ENCODE peak calls at places on chromosomes 3 and 15, in seven cellular contexts. B is EL; N is substantia nigra; O is activated CD4-positive, alpha-beta T cell treated with anti-CD3 and anti-CD28 coated beads, Interleukin-2, amount 50 U/mL, for 24 hours; J is NCI-H1105; T is stimulated activated CD4-positive, alpha-beta T cell treated with anti-CD3 and anti-CD28 coated beads, Interleukin-4, amount 100 ng/mL, for 24 hours; L is cardiac fibroblast. S is an unnamed sample.

GRCh38 chr3:53519047-53519717 is 24.8 kb downstream of the CACNA1D start:
- DNase-seq in L (no peak), O (no peak), B (no peak), N (no peak), T (no peak), J (no peak), S (no peak)

GRCh38 chr3:47440131-47440530 is 35.6 kb downstream of the SCAP start:
- DNase-seq in L (peak; percentile 33), O (no peak), J (no peak), N (no peak), T (no peak), B (no peak), S (peak; percentile 26)

GRCh38 chr3:50333744-50334328 is 5.8 kb upstream of the TUSC2 start:
- DNase-seq in L (peak; percentile 93), J (no peak), O (no peak), T (no peak), B (peak; percentile 78), N (no peak), S (peak; percentile 78)

GRCh38 chr3:48601622-48601994 is 6.5 kb upstream of the COL7A1 start:
- DNase-seq in J (no peak), T (no peak), L (no peak), N (no peak), B (no peak), O (no peak), S (no peak)

GRCh38 chr15:27674826-27675225 is 424.3 kb downstream of the OCA2 start:
- DNase-seq in L (no peak), J (no peak), B (no peak), O (no peak), T (no peak), N (no peak), S (no peak)

GRCh38 chr15:84715442-84716035 is 400 bp downstream of the SEC11A start:
- DNase-seq in J (no peak), O (no peak), N (no peak), L (peak; percentile 33), B (peak; percentile 27), T (peak; percentile 68), S (peak; percentile 42)

GRCh38 chr15:85751731-85752421 is 42.8 kb downstream of the KLHL25 start:
- DNase-seq in J (no peak), B (no peak), T (no peak), O (no peak), L (no peak), N (no peak), S (no peak)

GRCh38 chr3:187856567-187856966 is 111.3 kb upstream of the BCL6 start:
- DNase-seq in L (no peak), O (no peak), N (no peak), J (no peak), B (no peak), T (no peak), S (no peak)

GRCh38 chr3:119239421-119239820 is 1.3 kb downstream of the B4GALT4 start:
- DNase-seq in J (no peak), L (no peak), B (peak; percentile 25), O (no peak), N (no peak), T (no peak), S (peak; percentile 29)

GRCh38 chr3:108806316-108806715 is 16.3 kb upstream of the TRAT1 start:
- DNase-seq in J (no peak), N (no peak), B (no peak), O (no peak), T (no peak), L (no peak), S (no peak)

GRCh38 chr3:73547427-73548036 is 77.2 kb downstream of the PDZRN3 start:
- DNase-seq in J (no peak), B (peak; percentile 86), N (no peak), O (no peak), L (peak; percentile 93), T (no peak), S (peak; percentile 32)